ENCODE peak calls at places on chromosomes 2 and 18, in four cellular contexts. W is SHP77, A is HFF-Myc, S is AG08395. M is an unnamed sample.

GRCh38 chr2:119372778-119373568 is 6.2 kb downstream of the DBI start:
- DNase-seq in S (no peak), A (no peak), W (no peak), M (no peak)

GRCh38 chr2:120786559-120786960 is 50.9 kb downstream of the GLI2 start:
- DNase-seq in A (no peak), S (no peak), W (no peak), M (no peak)

GRCh38 chr2:37394986-37395555 is 50.6 kb downstream of the QPCT start:
- DNase-seq in A (no peak), S (no peak), W (no peak), M (no peak)

GRCh38 chr18:5444269-5444668 is 99.5 kb downstream of the EPB41L3 start:
- DNase-seq in S (no peak), W (no peak), A (no peak), M (no peak)

GRCh38 chr2:109324859-109325258 is 195.9 kb downstream of the SH3RF3 start:
- DNase-seq in A (peak), W (no peak), S (peak), M (no peak)

GRCh38 chr2:144912206-144912605 is 392.3 kb upstream of the ZEB2 start:
- DNase-seq in S (no peak), A (no peak), W (no peak), M (no peak)

GRCh38 chr2:231707625-231708049 is 688 bp upstream of the PTMA start:
- DNase-seq in W (no peak), S (no peak), A (no peak), M (no peak)

GRCh38 chr2:126891681-126892500 is 6.8 kb upstream of the TEX51 start:
- DNase-seq in W (no peak), S (no peak), A (no peak), M (no peak)

GRCh38 chr2:183037660-183038340 is 457 bp downstream of the NCKAP1 start:
- DNase-seq in W (peak), S (peak), A (no peak), M (no peak)

GRCh38 chr2:12048551-12048950 is 302.1 kb downstream of the LPIN1 start:
- DNase-seq in A (no peak), S (no peak), W (no peak), M (no peak)

GRCh38 chr2:238305092-238305862 is 15.0 kb upstream of the TRAF3IP1 start:
- DNase-seq in W (peak), S (no peak), A (no peak), M (no peak)

GRCh38 chr18:40813116-40813515 is 1141.9 kb upstream of the PIK3C3 start:
- DNase-seq in S (no peak), W (no peak), A (no peak), M (no peak)

GRCh38 chr2:191059308-191059707 is 45.3 kb upstream of the STAT1 start:
- DNase-seq in W (no peak), S (no peak), A (no peak), M (no peak)

GRCh38 chr2:176132397-176133086 is 3.0 kb downstream of the HOXD8 start:
- DNase-seq in A (no peak), S (no peak), W (no peak), M (no peak)

GRCh38 chr2:23513881-23514793 is 129.2 kb downstream of the KLHL29 start:
- DNase-seq in A (no peak), S (no peak), W (no peak), M (no peak)

GRCh38 chr18:5574843-5575242 is 31.0 kb upstream of the EPB41L3 start:
- DNase-seq in W (no peak), S (no peak), A (no peak), M (no peak)

GRCh38 chr2:19503406-19503805 is 145.0 kb upstream of the OSR1 start:
- DNase-seq in W (no peak), S (no peak), A (no peak), M (no peak)

GRCh38 chr18:25650201-25650941 is 298.4 kb upstream of the ZNF521 start:
- DNase-seq in A (peak), S (peak), W (no peak), M (no peak)

GRCh38 chr2:62586981-62587380 is 81.0 kb upstream of the TMEM17 start:
- DNase-seq in W (no peak), A (no peak), S (peak), M (no peak)

GRCh38 chr2:9240745-9241144 is 34.1 kb downstream of the ASAP2 start:
- DNase-seq in A (no peak), W (no peak), S (no peak), M (no peak)

GRCh38 chr2:207337234-207338219 is 171.8 kb upstream of the KLF7 start:
- DNase-seq in A (no peak), S (no peak), W (no peak), M (no peak)

GRCh38 chr2:240191001-240191400 is 50.5 kb upstream of the OTOS start:
- DNase-seq in W (no peak), A (no peak), S (no peak), M (no peak)

GRCh38 chr2:50922506-50922905 is 109.4 kb downstream of the NRXN1 start:
- DNase-seq in A (no peak), W (no peak), S (no peak), M (no peak)

GRCh38 chr2:207317358-207317984 is 151.7 kb upstream of the KLF7 start:
- DNase-seq in S (no peak), A (no peak), W (no peak), M (no peak)

M was measured in stomach.